ENCODE peak calls at places on chromosome 18, in five cellular contexts. V is K562, P is HCT116, M is HepG2, Y is GM12878. X is an unnamed sample.

GRCh38 chr18:63882333-63883141 is 5.0 kb upstream of the SERPINB2 start:
- DNase-seq in V (no peak), P (peak; percentile 67), M (no peak), Y (no peak), X (no peak)

GRCh38 chr18:44731866-44732555 is 51.3 kb downstream of the SETBP1 start:
- DNase-seq in V (no peak), P (no peak), M (no peak), Y (no peak), X (peak; percentile 83)

GRCh38 chr18:74329688-74330205 is 14.1 kb downstream of the C18orf63 start:
- DNase-seq in V (no peak), P (no peak), M (no peak), Y (no peak), X (no peak)

GRCh38 chr18:42178381-42179080 is 223.5 kb downstream of the PIK3C3 start:
- DNase-seq in V (no peak), P (no peak), M (no peak), Y (no peak), X (no peak)

GRCh38 chr18:25010623-25011374 is 341.2 kb downstream of the ZNF521 start:
- DNase-seq in V (no peak), P (no peak), M (no peak), Y (no peak), X (no peak)

GRCh38 chr18:23614413-23614812 is 28.1 kb upstream of the NPC1 start:
- DNase-seq in V (no peak), P (no peak), M (no peak), Y (no peak), X (no peak)

GRCh38 chr18:3153107-3153704 is 66.6 kb downstream of the MYOM1 start:
- DNase-seq in V (no peak), P (no peak), M (peak; percentile 88), Y (peak; percentile 80), X (no peak)

GRCh38 chr18:35032113-35032512 is 9.1 kb upstream of the MAPRE2 start:
- DNase-seq in V (no peak), P (no peak), M (no peak), Y (no peak), X (no peak)

GRCh38 chr18:23453657-23454011 is 547 bp downstream of the RIOK3 start:
- DNase-seq in V (peak; percentile 52), P (no peak), M (peak; percentile 23), Y (no peak), X (no peak)

GRCh38 chr18:33440384-33441043 is at the start of gene CCDC178:
- DNase-seq in V (peak; percentile 47), P (no peak), M (no peak), Y (no peak), X (no peak)

GRCh38 chr18:23703057-23703986 is 14.1 kb downstream of the LAMA3 start:
- DNase-seq in V (peak; percentile 51), P (peak; percentile 71), M (peak; percentile 50), Y (no peak), X (no peak)

GRCh38 chr18:2994603-2995432 is 18.1 kb downstream of the LPIN2 start:
- DNase-seq in V (peak; percentile 92), P (no peak), M (no peak), Y (no peak), X (no peak)

GRCh38 chr18:70366670-70367069 is 77.8 kb downstream of the SOCS6 start:
- DNase-seq in V (no peak), P (no peak), M (no peak), Y (no peak), X (no peak)

GRCh38 chr18:77096936-77097886 is 35.4 kb downstream of the MBP start:
- DNase-seq in V (no peak), P (no peak), M (no peak), Y (no peak), X (no peak)

GRCh38 chr18:69220529-69220928 is 180.2 kb upstream of the DOK6 start:
- DNase-seq in V (no peak), P (no peak), M (peak; percentile 2), Y (no peak), X (no peak)

GRCh38 chr18:49362431-49362830 is 98.0 kb downstream of the DYM start:
- DNase-seq in V (no peak), P (no peak), M (no peak), Y (no peak), X (no peak)

GRCh38 chr18:31680836-31681568 is 3.4 kb downstream of the B4GALT6 start:
- DNase-seq in V (peak; percentile 15), P (no peak), M (no peak), Y (no peak), X (peak; percentile 16)

GRCh38 chr18:43543236-43543635 is 265.9 kb upstream of the SYT4 start:
- DNase-seq in V (no peak), P (no peak), M (no peak), Y (no peak), X (no peak)

GRCh38 chr18:10518595-10519273 is 7.1 kb upstream of the NAPG start:
- DNase-seq in V (peak; percentile 33), P (no peak), M (peak; percentile 16), Y (no peak), X (no peak)

GRCh38 chr18:79568543-79569205 is 110.9 kb upstream of the CTDP1 start:
- DNase-seq in V (no peak), P (no peak), M (no peak), Y (no peak), X (no peak)

GRCh38 chr18:24987271-24987932 is 364.6 kb downstream of the ZNF521 start:
- DNase-seq in V (no peak), P (no peak), M (no peak), Y (no peak), X (no peak)

GRCh38 chr18:79327199-79327545 is 68.6 kb upstream of the NFATC1 start:
- DNase-seq in V (no peak), P (no peak), M (no peak), Y (no peak), X (no peak)

GRCh38 chr18:22179174-22179573 is 9.8 kb downstream of the GATA6 start:
- DNase-seq in V (no peak), P (no peak), M (no peak), Y (no peak), X (no peak)

GRCh38 chr18:23964282-23965238 is 50.0 kb upstream of the TTC39C start:
- DNase-seq in V (peak; percentile 34), P (peak; percentile 55), M (no peak), Y (no peak), X (no peak)

GRCh38 chr18:67476585-67476984 is 39.9 kb downstream of the DSEL start:
- DNase-seq in V (no peak), P (no peak), M (no peak), Y (no peak), X (no peak)

GRCh38 chr18:51226068-51226467 is 28.6 kb upstream of the MEX3C start:
- DNase-seq in V (no peak), P (no peak), M (no peak), Y (no peak), X (no peak)

GRCh38 chr18:63505566-63506335 is 29.0 kb downstream of the SERPINB5 start:
- DNase-seq in V (peak; percentile 43), P (peak; percentile 19), M (peak; percentile 13), Y (no peak), X (no peak)

GRCh38 chr18:58284699-58285490 is 240.9 kb downstream of the NEDD4L start:
- DNase-seq in V (peak; percentile 57), P (no peak), M (no peak), Y (no peak), X (no peak)

GRCh38 chr18:58288922-58289797 is 245.1 kb downstream of the NEDD4L start:
- DNase-seq in V (peak; percentile 21), P (no peak), M (no peak), Y (no peak), X (no peak)

GRCh38 chr18:58287626-58288289 is 243.7 kb downstream of the NEDD4L start:
- DNase-seq in V (no peak), P (no peak), M (peak; percentile 81), Y (no peak), X (no peak)

GRCh38 chr18:58286793-58287625 is 243.0 kb downstream of the NEDD4L start:
- DNase-seq in V (no peak), P (no peak), M (peak; percentile 68), Y (no peak), X (no peak)

DNA sequence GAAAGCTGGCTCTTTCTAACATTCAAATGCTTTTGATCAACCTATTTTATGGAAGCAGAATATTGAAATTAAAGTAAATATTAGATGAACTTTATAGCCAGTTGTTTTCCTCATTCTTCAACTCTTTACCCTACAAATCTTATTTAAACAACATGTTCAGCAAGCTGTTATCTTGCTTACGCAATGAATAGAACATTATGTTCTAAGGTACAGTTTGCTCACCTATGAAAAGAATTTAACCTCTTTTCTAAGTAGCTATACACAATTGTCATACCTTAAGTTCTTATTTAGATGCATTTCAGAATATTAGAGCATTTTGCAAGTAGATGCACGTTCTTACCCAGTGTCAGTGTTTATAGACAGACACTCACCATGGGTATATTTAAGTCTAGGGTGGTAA is 241.7 kb downstream of the NEDD4L start:
- DNase-seq in V (no peak), P (no peak), M (peak; percentile 46), Y (no peak), X (no peak)
- TF ChIP-seq JUND in V (no peak), P (no peak), M (no peak), Y (no peak), X (no peak)

GRCh38 chr18:54743596-54743995 is 84.7 kb upstream of the RAB27B start:
- DNase-seq in V (no peak), P (no peak), M (no peak), Y (no peak), X (no peak)

GRCh38 chr18:54740146-54740844 is 88.0 kb upstream of the RAB27B start:
- DNase-seq in V (no peak), P (no peak), M (no peak), Y (no peak), X (no peak)

GRCh38 chr18:54739476-54739875 is 88.8 kb upstream of the RAB27B start:
- DNase-seq in V (no peak), P (no peak), M (no peak), Y (no peak), X (no peak)

GRCh38 chr18:54742120-54742519 is 86.2 kb upstream of the RAB27B start:
- DNase-seq in V (no peak), P (no peak), M (no peak), Y (no peak), X (no peak)

GRCh38 chr18:54742654-54743053 is 85.6 kb upstream of the RAB27B start:
- DNase-seq in V (no peak), P (no peak), M (no peak), Y (no peak), X (no peak)
- TF ChIP-seq JUND in V (no peak), P (no peak), M (no peak), Y (no peak), X (no peak)

GRCh38 chr18:9017170-9017899 is 85.2 kb upstream of the NDUFV2 start:
- DNase-seq in V (peak; percentile 98), P (peak; percentile 90), M (peak; percentile 20), Y (peak; percentile 20), X (no peak)
- TF ChIP-seq JUND in V (peak; percentile 92), P (no peak), M (no peak), Y (no peak), X (no peak)

DNA sequence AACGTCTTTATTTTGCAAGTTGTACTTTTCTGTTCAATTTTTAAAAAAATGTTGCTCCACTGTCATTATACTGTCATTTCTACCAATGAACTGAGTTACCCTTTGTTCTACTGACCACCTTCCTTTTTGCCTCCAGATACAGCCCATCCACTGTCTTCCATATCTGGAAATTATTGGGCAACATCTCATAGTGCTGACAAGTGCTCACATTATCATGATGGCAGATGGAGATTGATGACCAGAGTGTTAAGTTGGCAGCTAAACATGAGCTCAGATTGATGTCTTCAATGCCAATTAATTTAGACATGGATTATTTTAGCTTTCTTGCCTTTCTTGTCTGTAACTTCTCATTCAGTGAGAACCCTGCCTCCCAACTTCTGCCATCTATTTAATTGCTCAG is 76.6 kb downstream of the KIAA1328 start:
- DNase-seq in V (no peak), P (no peak), M (no peak), Y (no peak), X (no peak)
- TF ChIP-seq JUND in V (no peak), P (no peak), M (no peak), Y (no peak), X (no peak)

X was measured in T47D.